ENCODE peak calls at places on chromosomes 11 and 22, in seven cellular contexts. X, J, C, L, W, Z and M are unnamed samples.

GRCh38 chr11:102316505-102316904 is 779 bp upstream of the BIRC3 start:
- DNase-seq in X (no peak), J (no peak), C (no peak), L (no peak), W (no peak), Z (no peak), M (no peak)

GRCh38 chr22:44387486-44387885 is 74.7 kb upstream of the SHISAL1 start:
- DNase-seq in X (no peak), J (no peak), C (peak; percentile 2), L (no peak), W (no peak), Z (no peak), M (no peak)

GRCh38 chr11:34492806-34493414 is 20.7 kb downstream of the ELF5 start:
- DNase-seq in X (peak; percentile 91), J (peak; percentile 69), C (peak; percentile 61), L (peak; percentile 89), W (peak; percentile 87), Z (peak; percentile 71), M (no peak)

GRCh38 chr22:23215294-23216204 is 35.2 kb downstream of the BCR start:
- DNase-seq in X (no peak), J (no peak), C (no peak), L (no peak), W (no peak), Z (peak; percentile 38), M (no peak)

GRCh38 chr11:126267650-126268049 is 1.0 kb downstream of the SRPRA start:
- DNase-seq in X (peak; percentile 84), J (no peak), C (no peak), L (no peak), W (no peak), Z (no peak), M (no peak)

GRCh38 chr11:99614353-99614752 is 593.6 kb downstream of the CNTN5 start:
- DNase-seq in X (no peak), J (no peak), C (no peak), L (no peak), W (peak; percentile 11), Z (no peak), M (no peak)

GRCh38 chr11:110376711-110377324 is 52.9 kb upstream of the FDX1 start:
- DNase-seq in X (peak; percentile 89), J (peak; percentile 88), C (peak; percentile 48), L (peak; percentile 73), W (peak; percentile 84), Z (peak; percentile 90), M (no peak)

GRCh38 chr11:121426476-121427454 is 25.3 kb upstream of the SORL1 start:
- DNase-seq in X (peak; percentile 85), J (no peak), C (peak; percentile 62), L (peak; percentile 71), W (peak; percentile 80), Z (no peak), M (peak; percentile 58)

GRCh38 chr22:37880668-37881440 is 25.2 kb upstream of the MICALL1 start:
- DNase-seq in X (no peak), J (peak; percentile 63), C (no peak), L (no peak), W (no peak), Z (peak; percentile 72), M (no peak)

GRCh38 chr11:3836903-3837302 is 3.9 kb downstream of the RHOG start:
- DNase-seq in X (peak; percentile 88), J (no peak), C (no peak), L (peak; percentile 82), W (no peak), Z (no peak), M (no peak)

GRCh38 chr11:15826826-15827225 is 529.5 kb downstream of the SOX6 start:
- DNase-seq in X (no peak), J (peak; percentile 22), C (peak; percentile 89), L (peak; percentile 54), W (peak; percentile 84), Z (peak; percentile 52), M (no peak)

GRCh38 chr11:41309111-41309522 is 150.3 kb downstream of the LRRC4C start:
- DNase-seq in X (no peak), J (no peak), C (no peak), L (no peak), W (peak; percentile 11), Z (no peak), M (no peak)

GRCh38 chr11:122634507-122634906 is 21.0 kb upstream of the UBASH3B start:
- DNase-seq in X (no peak), J (peak; percentile 75), C (no peak), L (no peak), W (peak; percentile 52), Z (no peak), M (no peak)

GRCh38 chr22:50486561-50487289 is at the start of gene MIOX:
- DNase-seq in X (no peak), J (no peak), C (peak; percentile 24), L (no peak), W (no peak), Z (no peak), M (no peak)

GRCh38 chr11:76772100-76772782 is 10.9 kb upstream of the TSKU start:
- DNase-seq in X (no peak), J (peak; percentile 50), C (no peak), L (peak; percentile 71), W (no peak), Z (no peak), M (no peak)

GRCh38 chr11:103624708-103625623 is 411.5 kb upstream of the DDI1 start:
- DNase-seq in X (no peak), J (peak; percentile 92), C (no peak), L (no peak), W (peak; percentile 54), Z (peak; percentile 98), M (no peak)

GRCh38 chr22:17086750-17087149 is 1.9 kb downstream of the IL17RA start:
- DNase-seq in X (peak; percentile 83), J (no peak), C (no peak), L (peak; percentile 50), W (no peak), Z (no peak), M (no peak)

GRCh38 chr11:45209904-45210699 is 63.7 kb downstream of the PRDM11 start:
- DNase-seq in X (no peak), J (peak; percentile 84), C (peak; percentile 66), L (peak; percentile 70), W (peak; percentile 88), Z (peak; percentile 91), M (no peak)

GRCh38 chr11:78620159-78620558 is 45.5 kb upstream of the NARS2 start:
- DNase-seq in X (no peak), J (no peak), C (no peak), L (no peak), W (no peak), Z (no peak), M (no peak)

GRCh38 chr11:78613053-78613813 is 38.6 kb upstream of the NARS2 start:
- DNase-seq in X (no peak), J (no peak), C (no peak), L (no peak), W (peak; percentile 22), Z (no peak), M (no peak)

GRCh38 chr11:78615724-78616123 is 41.1 kb upstream of the NARS2 start:
- DNase-seq in X (no peak), J (no peak), C (no peak), L (no peak), W (peak; percentile 15), Z (peak; percentile 12), M (no peak)
- TF ChIP-seq CTCF in X (no peak), J (no peak), C (no peak), L (no peak), W (no peak), Z (no peak), M (no peak)

GRCh38 chr11:116927163-116927772 is 89.8 kb upstream of the APOA1 start:
- DNase-seq in X (no peak), J (no peak), C (peak; percentile 22), L (peak; percentile 79), W (no peak), Z (no peak), M (no peak)
- TF ChIP-seq CTCF in X (no peak), J (no peak), C (peak; percentile 68), L (peak; percentile 39), W (peak; percentile 24), Z (peak; percentile 37), M (no peak)

DNA sequence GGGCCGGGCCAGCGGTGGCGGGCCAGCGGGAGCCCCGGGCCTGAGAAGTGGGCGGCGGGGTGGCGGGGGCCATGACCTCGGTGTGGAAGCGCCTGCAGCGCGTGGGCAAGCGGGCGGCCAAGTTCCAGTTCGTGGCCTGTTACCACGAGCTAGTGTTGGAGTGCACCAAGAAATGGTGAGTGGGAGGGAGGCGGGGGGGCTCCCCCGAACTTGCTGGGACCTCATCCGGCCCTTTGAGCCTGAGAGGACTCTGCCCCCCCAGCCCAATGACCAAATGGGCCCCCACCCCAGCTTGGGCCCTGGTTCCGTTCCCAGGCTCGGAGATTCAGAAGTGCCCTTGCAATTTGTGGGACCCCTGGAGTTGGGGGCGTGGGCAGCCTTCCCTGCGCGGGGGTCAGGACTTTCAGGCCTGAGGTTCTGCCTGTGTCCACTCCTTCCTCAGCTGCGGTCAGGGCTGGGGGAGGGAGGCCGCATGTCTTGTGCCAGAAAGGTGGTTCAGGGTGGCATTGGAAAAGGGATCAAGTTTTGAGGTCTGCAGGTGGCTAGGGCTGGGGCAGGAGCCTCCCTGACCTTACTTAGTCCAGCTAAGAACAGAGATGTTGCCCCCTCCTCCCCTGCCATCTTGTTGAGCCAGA is 496 bp downstream of the EHBP1L1 start:
- DNase-seq in X (no peak), J (no peak), C (no peak), L (peak; percentile 68), W (no peak), Z (no peak), M (no peak)
- TF ChIP-seq CTCF in X (no peak), J (no peak), C (no peak), L (no peak), W (no peak), Z (no peak), M (no peak)

GRCh38 chr22:30488121-30488520 is 16.3 kb upstream of the SEC14L3 start:
- DNase-seq in X (no peak), J (no peak), C (no peak), L (no peak), W (peak; percentile 50), Z (no peak), M (no peak)

GRCh38 chr22:30486661-30487115 is 14.9 kb upstream of the SEC14L3 start:
- DNase-seq in X (no peak), J (no peak), C (no peak), L (no peak), W (no peak), Z (no peak), M (no peak)

GRCh38 chr22:30492144-30492543 is 13.4 kb downstream of the SEC14L4 start:
- DNase-seq in X (no peak), J (no peak), C (no peak), L (no peak), W (no peak), Z (no peak), M (no peak)

GRCh38 chr22:30491381-30491780 is 14.1 kb downstream of the SEC14L4 start:
- DNase-seq in X (no peak), J (no peak), C (no peak), L (no peak), W (no peak), Z (no peak), M (no peak)

DNA sequence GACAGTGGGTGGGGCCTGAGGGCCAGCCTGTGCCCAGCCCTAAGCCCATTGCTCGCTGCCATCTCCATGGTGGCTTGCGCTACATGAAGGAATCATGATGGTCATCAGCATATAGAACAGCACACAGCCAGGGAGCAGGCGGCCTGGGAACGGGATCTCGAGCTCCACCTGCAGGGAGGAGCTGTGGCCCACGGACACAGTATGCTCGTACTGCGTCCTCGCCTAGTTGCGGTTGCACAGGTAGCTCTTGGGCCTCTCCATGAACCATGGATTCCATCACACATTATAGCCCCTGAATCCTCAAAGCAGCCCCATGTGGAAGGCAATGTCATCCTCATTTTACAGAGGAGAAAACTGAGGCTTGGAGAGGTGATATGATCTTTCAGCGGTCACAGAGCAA is 15.1 kb downstream of the SEC14L4 start:
- DNase-seq in X (no peak), J (no peak), C (no peak), L (no peak), W (peak; percentile 33), Z (no peak), M (no peak)
- TF ChIP-seq CTCF in X (no peak), J (no peak), C (no peak), L (peak; percentile 20), W (peak; percentile 37), Z (no peak), M (no peak)